ENCODE peak calls at places on chromosomes 5 and 9, in seven cellular contexts. E, Y, K, Q, G, R and F are unnamed samples. For H3K4me1 and H3K36me3, the result is how much of the 10 kb centered on the place peaks cover.

GRCh38 chr5:78527054-78527884 is 121.3 kb downstream of the LHFPL2 start:
- DNase-seq in G (peak), R (peak), Q (no peak), K (peak), E (peak), Y (peak), F (peak)

GRCh38 chr5:175902013-175902412 is 30.6 kb downstream of the CPLX2 start:
- DNase-seq in G (no peak), E (no peak), K (no peak), Q (no peak), Y (no peak), R (no peak), F (no peak)

GRCh38 chr5:96256795-96257470 is 176.1 kb downstream of the PCSK1 start:
- DNase-seq in R (peak), K (no peak), G (peak), Q (peak), Y (no peak), E (peak), F (no peak)

GRCh38 chr5:134651531-134651930 is 2.9 kb downstream of the SEC24A start:
- DNase-seq in Q (no peak), G (peak), K (no peak), R (no peak), Y (no peak), E (no peak), F (no peak)

GRCh38 chr5:68271124-68271523 is 55.6 kb downstream of the PIK3R1 start:
- DNase-seq in Q (no peak), Y (no peak), E (no peak), R (no peak), G (no peak), K (no peak), F (no peak)

GRCh38 chr9:126386088-126386487 is 59.5 kb downstream of the MVB12B start:
- DNase-seq in K (peak), R (no peak), G (no peak), Y (no peak), E (peak), Q (no peak), F (no peak)

GRCh38 chr9:124133752-124134151 is 122.2 kb downstream of the LHX2 start:
- DNase-seq in G (peak), Y (peak), K (no peak), E (peak), Q (no peak), R (peak), F (no peak)

GRCh38 chr9:131641618-131642495 is 96.5 kb downstream of the PRRT1B start:
- DNase-seq in G (no peak), K (peak), Y (no peak), E (peak), Q (no peak), R (no peak), F (peak)

GRCh38 chr9:89519393-89519805 is 21.5 kb upstream of the SEMA4D start:
- DNase-seq in G (peak), R (peak), Y (no peak), Q (no peak), K (peak), E (no peak), F (no peak)

GRCh38 chr5:127425037-127425436 is 92.4 kb upstream of the PRRC1 start:
- DNase-seq in E (no peak), G (no peak), Y (no peak), R (peak), K (no peak), Q (no peak), F (no peak)

GRCh38 chr9:129307227-129307970 is 129.3 kb upstream of the IER5L start:
- DNase-seq in G (no peak), Y (peak), Q (no peak), R (no peak), E (no peak), K (peak), F (no peak)

GRCh38 chr9:99822596-99823391 is 1.1 kb downstream of the NR4A3 start:
- DNase-seq in G (peak), K (peak), R (peak), E (peak), Y (peak), Q (no peak), F (peak)

GRCh38 chr9:33455952-33456351 is 8.6 kb upstream of the AQP3 start:
- DNase-seq in Q (no peak), Y (no peak), R (no peak), G (no peak), K (no peak), E (no peak), F (no peak)

GRCh38 chr5:67283275-67283987 is 86.8 kb upstream of the CD180 start:
- DNase-seq in E (no peak), Y (no peak), Q (no peak), K (no peak), R (no peak), G (no peak), F (no peak)

GRCh38 chr5:79069488-79070001 is at the start of the genes BHMT2 and DMGDH:
- DNase-seq in G (peak), E (peak), Q (no peak), K (peak), R (peak), Y (no peak), F (peak)

GRCh38 chr5:1851290-1851934 is 31.3 kb downstream of the IRX4 start:
- DNase-seq in Q (no peak), E (no peak), K (peak), G (no peak), R (no peak), Y (no peak), F (no peak)

GRCh38 chr9:136614967-136615623 is 47.6 kb upstream of the EGFL7 start:
- DNase-seq in Q (no peak), G (no peak), R (no peak), K (peak), Y (no peak), E (peak), F (no peak)

GRCh38 chr9:25678147-25678666 is at the start of gene TUSC1:
- DNase-seq in R (peak), K (peak), Q (no peak), Y (peak), E (peak), G (peak), F (peak)

GRCh38 chr9:98523231-98523901 is 185.4 kb downstream of the GABBR2 start:
- DNase-seq in G (peak), Q (no peak), Y (no peak), E (no peak), K (no peak), R (no peak), F (no peak)

GRCh38 chr5:34053133-34053532 is 10.1 kb upstream of the C1QTNF3 start:
- DNase-seq in R (no peak), Y (no peak), K (no peak), E (no peak), G (peak), Q (peak), F (no peak)

GRCh38 chr9:98158071-98158791 is 34.2 kb downstream of the CORO2A start:
- DNase-seq in Q (no peak), R (peak), Y (peak), K (no peak), G (no peak), E (peak), F (no peak)

GRCh38 chr9:101235105-101235866 is 149.5 kb downstream of the BAAT start:
- DNase-seq in R (no peak), E (no peak), K (no peak), Y (no peak), G (no peak), Q (no peak), F (no peak)

GRCh38 chr9:33202552-33203300 is 35.6 kb upstream of the B4GALT1 start:
- DNase-seq in R (peak), E (peak), K (peak), Y (no peak), Q (no peak), G (peak), F (peak)

GRCh38 chr9:6759114-6759977 is 1.6 kb downstream of the KDM4C start:
- DNase-seq in Y (no peak), G (peak), Q (no peak), E (peak), R (peak), K (no peak), F (no peak)

GRCh38 chr9:127741831-127742434 is 6.8 kb upstream of the TOR2A start:
- DNase-seq in K (peak), G (no peak), Y (peak), R (peak), E (peak), Q (no peak), F (no peak)

GRCh38 chr5:115351356-115352195 is 55.1 kb upstream of the CCDC112 start:
- DNase-seq in E (no peak), G (peak), R (no peak), Q (no peak), K (no peak), Y (no peak), F (no peak)

GRCh38 chr5:168315416-168315990 is 24.1 kb downstream of the WWC1 start:
- DNase-seq in K (no peak), E (no peak), Q (no peak), R (no peak), G (no peak), Y (no peak), F (no peak)

DNA sequence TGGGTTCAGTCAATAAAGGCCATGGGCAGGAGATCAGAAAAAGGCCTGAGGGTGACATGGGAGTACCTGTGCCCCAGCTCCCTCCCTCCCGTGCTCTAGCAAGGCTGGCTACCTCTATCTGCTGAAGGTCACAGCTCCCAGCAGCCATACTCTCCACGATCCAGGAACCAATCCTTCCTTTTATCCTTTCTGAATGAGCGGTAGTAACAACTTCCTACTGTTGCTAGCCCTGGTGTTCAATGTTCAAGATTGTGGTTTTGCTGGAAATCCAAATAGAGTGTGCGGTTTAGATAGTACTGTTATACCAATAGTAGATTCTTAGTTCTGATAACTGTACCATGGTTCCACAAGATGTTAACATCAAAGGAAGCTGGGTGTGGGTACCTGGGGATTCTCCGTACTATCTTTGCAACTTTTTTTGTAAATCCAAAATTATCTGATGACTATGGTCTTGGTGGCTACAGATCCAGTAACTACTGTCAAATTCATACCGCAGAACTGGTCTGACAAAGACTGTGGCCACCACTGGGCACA is 190.9 kb downstream of the ESM1 start:
- DNase-seq in Q (no peak), R (no peak), E (no peak), G (no peak), K (no peak), Y (no peak), F (no peak)
- H3K4me1 ChIP-seq in Q (under half), R (under half), E (under half), G (under half), K (under half), Y (under half), F (under half)

GRCh38 chr5:60638300-60638699 is 61.7 kb downstream of the DEPDC1B start:
- DNase-seq in Y (no peak), Q (no peak), R (no peak), K (no peak), E (no peak), G (no peak), F (no peak)
- H3K36me3 ChIP-seq in Y (under half), Q (under half), R (under half), K (under half), E (under half), G (under half), F (under half)

GRCh38 chr5:136030956-136031611 is 2.3 kb downstream of the TGFBI start:
- DNase-seq in E (no peak), G (no peak), Y (no peak), K (no peak), R (no peak), Q (no peak), F (peak)

GRCh38 chr5:136028090-136028489 is 698 bp upstream of the TGFBI start:
- DNase-seq in E (no peak), Y (no peak), R (no peak), K (no peak), Q (no peak), G (no peak), F (peak)

GRCh38 chr5:136030252-136030651 is 1.5 kb downstream of the TGFBI start:
- DNase-seq in Y (no peak), Q (no peak), R (no peak), G (no peak), E (no peak), K (no peak), F (peak)

GRCh38 chr5:136027316-136027715 is 1.5 kb upstream of the TGFBI start:
- DNase-seq in Y (no peak), E (no peak), G (no peak), R (no peak), Q (no peak), K (no peak), F (peak)

DNA sequence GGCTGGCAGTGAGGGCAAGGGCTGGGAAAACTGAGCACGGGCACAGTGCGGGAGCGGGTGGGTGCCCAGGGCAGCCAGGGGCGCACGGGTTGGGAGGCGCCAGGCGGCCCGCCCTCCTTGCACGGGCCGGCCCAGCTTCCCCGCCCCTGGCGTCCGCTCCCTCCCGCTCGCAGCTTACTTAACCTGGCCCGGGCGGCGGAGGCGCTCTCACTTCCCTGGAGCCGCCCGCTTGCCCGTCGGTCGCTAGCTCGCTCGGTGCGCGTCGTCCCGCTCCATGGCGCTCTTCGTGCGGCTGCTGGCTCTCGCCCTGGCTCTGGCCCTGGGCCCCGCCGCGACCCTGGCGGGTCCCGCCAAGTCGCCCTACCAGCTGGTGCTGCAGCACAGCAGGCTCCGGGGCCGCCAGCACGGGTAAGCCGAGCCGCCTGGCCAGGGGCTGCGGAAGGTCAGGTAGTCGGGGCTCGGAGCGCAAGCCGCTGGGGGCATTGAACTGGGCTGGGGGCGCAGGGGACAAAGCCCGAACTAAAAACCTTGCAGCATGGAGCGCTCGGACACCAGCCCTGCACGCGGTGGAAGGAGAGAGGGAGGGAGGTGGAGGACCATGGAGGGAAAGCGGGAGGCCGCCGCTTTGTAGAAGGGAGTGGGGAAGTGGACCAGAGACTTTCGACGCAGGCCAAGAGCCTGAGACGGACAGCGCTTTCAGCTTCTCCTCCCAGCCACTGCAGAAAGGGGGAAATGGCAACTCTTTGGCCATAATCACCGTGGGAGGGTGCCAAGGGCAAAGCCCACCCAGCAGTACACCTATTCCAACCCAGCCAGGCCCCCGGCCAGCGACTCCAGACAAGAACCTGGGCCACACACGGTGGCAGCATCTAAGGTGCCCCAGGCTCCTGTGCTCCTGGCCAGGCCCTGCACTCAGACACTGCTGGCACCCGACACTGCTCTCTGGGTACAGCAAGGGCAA is at the start of gene TGFBI:
- DNase-seq in Q (no peak), G (peak), Y (peak), R (peak), E (peak), K (peak), F (peak)
- TF ChIP-seq CTCF in Q (peak), G (peak), Y (peak), R (no peak), E (no peak), K (no peak), F (no peak)

DNA sequence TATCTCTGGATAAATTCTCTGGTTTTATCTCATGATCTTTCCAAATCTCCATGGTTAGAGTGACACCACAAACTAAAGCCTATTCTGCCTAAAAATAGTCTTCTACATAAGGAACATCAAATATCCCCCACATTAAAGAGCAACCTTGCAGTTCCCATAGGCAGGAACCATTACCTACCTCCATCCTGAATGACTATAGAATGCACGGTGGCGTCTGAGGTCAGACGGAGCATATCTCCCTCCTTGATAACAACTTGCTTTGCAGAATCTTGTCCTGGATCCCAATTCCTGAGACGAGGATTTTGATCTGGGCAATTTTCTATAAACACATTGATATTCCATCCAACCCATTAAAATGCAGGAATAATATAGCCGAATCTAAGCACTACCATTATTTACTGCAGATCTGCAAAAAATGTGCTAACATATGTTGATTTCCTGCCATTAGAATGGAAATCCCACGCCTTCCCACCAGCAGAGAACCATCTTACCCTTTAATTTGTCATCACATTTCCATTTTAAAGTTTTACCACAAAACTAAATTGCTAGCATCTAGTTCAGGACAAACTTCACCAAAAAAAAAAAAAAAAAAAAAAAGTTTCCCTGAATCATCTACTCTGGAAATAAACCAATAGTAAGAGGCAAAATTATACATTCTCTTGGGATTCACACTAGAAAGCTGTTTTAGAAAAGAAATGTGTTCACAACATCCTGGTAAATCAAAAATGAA is 22.1 kb downstream of the CEMIP2 start:
- DNase-seq in Q (no peak), E (no peak), K (no peak), R (no peak), G (no peak), Y (no peak), F (no peak)
- H3K4me1 ChIP-seq in Q (under half), E (under half), K (under half), R (under half), G (under half), Y (under half), F (under half)

GRCh38 chr5:149470942-149471341 is 80.3 kb downstream of the CSNK1A1 start:
- DNase-seq in E (no peak), K (no peak), Y (no peak), R (no peak), Q (no peak), G (no peak), F (no peak)
- H3K36me3 ChIP-seq in E (under half), K (under half), Y (under half), R (under half), Q (under half), G (under half), F (under half)

GRCh38 chr5:64147849-64148441 is 17.7 kb upstream of the RNF180 start:
- DNase-seq in G (peak), Q (no peak), Y (peak), E (peak), R (peak), K (peak), F (peak)
- TF ChIP-seq CTCF in G (peak), Q (peak), Y (peak), E (peak), R (peak), K (peak), F (peak)

GRCh38 chr5:141515946-141516647 is 27.2 kb downstream of the PCDHGC5 start:
- DNase-seq in R (no peak), Q (no peak), K (no peak), E (no peak), Y (no peak), G (no peak), F (no peak)
- H3K4me1 ChIP-seq in R (under half), Q (half or more), K (under half), E (under half), Y (half or more), G (half or more), F (under half)

DNA sequence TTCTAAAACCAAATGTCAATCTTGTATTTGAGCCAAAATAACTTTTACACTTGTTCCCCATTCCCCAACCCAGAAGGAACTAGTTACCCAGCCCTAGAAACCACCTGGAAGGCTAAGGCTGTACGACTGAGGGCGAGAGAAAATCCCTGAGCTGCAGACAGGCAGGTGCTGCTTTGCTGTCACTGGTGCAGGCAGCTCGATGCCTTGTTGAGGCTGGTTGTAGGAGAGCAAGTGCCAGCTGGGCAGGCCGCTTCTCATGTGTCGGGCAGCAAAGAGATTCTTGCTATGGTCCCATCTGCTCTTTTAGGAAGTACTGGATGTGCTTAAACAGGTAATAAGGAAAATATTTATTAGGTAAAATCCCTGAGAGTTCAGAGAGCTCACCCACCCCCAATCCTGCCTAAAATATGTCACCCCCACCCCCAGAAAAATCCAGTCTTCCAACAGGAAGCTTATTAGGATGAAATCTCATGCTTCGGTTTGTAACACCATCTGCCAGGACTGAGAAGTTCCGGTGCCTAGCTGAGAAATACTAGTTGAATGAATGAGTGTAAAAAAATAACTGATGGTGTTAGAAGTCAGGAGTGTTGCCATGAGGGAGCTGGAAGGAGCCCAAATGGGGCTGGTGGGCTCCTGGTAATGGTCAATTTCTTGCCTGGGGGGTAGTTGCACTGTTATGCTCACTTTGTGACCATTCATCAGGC is 91.1 kb upstream of the DMRT1 start:
- DNase-seq in R (no peak), K (no peak), Y (no peak), E (peak), Q (no peak), G (no peak), F (peak)
- H3K36me3 ChIP-seq in R (under half), K (under half), Y (under half), E (under half), Q (under half), G (under half), F (under half)